ENCODE peak calls at places on chromosomes 16 and 17, in ten cellular contexts. P is effector memory CD4-positive, alpha-beta T cell; M is amniotic epithelial cell; Q is substantia nigra; X is ELR; Z is activated naive CD4-positive, alpha-beta T cell treated with anti-CD3 and anti-CD28 coated beads, Interleukin-2, amount 50 U/mL, for 16 hours; Y is activated T-cell treated with anti-CD3 and anti-CD28 coated beads for 48 hours; I is pons; W is frontal cortex; U is lower lobe of right lung. V is an unnamed sample.

GRCh38 chr16:20868890-20869289 is 31.3 kb downstream of the DCUN1D3 start:
- DNase-seq in U (peak), P (no peak), M (peak), Y (no peak), Q (peak), I (peak), W (peak), X (peak), Z (no peak), V (no peak)

GRCh38 chr17:74930535-74931036 is 5.1 kb upstream of the OTOP3 start:
- DNase-seq in Q (no peak), M (no peak), Z (no peak), Y (no peak), U (peak), X (no peak), I (no peak), P (no peak), W (no peak), V (no peak)

GRCh38 chr17:45428954-45429337 is 3.7 kb downstream of the ARHGAP27 start:
- DNase-seq in M (no peak), P (no peak), X (no peak), W (no peak), U (peak), I (peak), Q (no peak), Y (no peak), Z (no peak), V (no peak)

GRCh38 chr16:5770118-5770517 is 672.5 kb upstream of the EEF2KMT start:
- DNase-seq in Q (no peak), Y (no peak), M (no peak), P (no peak), U (no peak), I (no peak), X (no peak), W (no peak), Z (no peak), V (no peak)

GRCh38 chr17:71110326-71110725 is 941.0 kb downstream of the KCNJ2 start:
- DNase-seq in U (no peak), P (no peak), Q (no peak), I (no peak), Z (no peak), X (peak), M (peak), Y (no peak), W (no peak), V (no peak)

GRCh38 chr17:80101160-80101945 is at the start of gene GAA:
- DNase-seq in M (peak), U (peak), Y (peak), W (peak), I (peak), X (peak), P (peak), Q (peak), Z (peak), V (peak)

GRCh38 chr16:18833707-18834505 is 32.6 kb upstream of the ARL6IP1 start:
- DNase-seq in I (no peak), X (no peak), U (no peak), P (no peak), Q (no peak), Z (no peak), W (no peak), M (no peak), Y (no peak), V (no peak)

GRCh38 chr16:19809121-19809635 is 75.5 kb downstream of the GPRC5B start:
- DNase-seq in Q (no peak), Y (no peak), U (no peak), W (no peak), I (peak), Z (no peak), M (peak), X (peak), P (no peak), V (no peak)

GRCh38 chr17:47708864-47709541 is 15.0 kb downstream of the TBKBP1 start:
- DNase-seq in I (no peak), W (peak), Y (no peak), X (no peak), P (no peak), Z (no peak), M (peak), Q (no peak), U (peak), V (no peak)

V was measured in NCI-H1694 treated with DMSO at 0.1 percent for 48 hours.